ENCODE peak calls at places on chromosome 19, in four cellular contexts. U is RWPE2, A is ascending aorta, K is stomach. B is an unnamed sample.

GRCh38 chr19:19654441-19654840 is 9.0 kb downstream of the ATP13A1 start:
- DNase-seq in U (no peak), K (no peak), A (no peak), B (no peak)

GRCh38 chr19:16737909-16738308 is 18.3 kb downstream of the NWD1 start:
- DNase-seq in U (no peak), A (no peak), K (no peak), B (no peak)

GRCh38 chr19:50264483-50265186 is 61.2 kb downstream of the MYH14 start:
- DNase-seq in U (no peak), A (no peak), K (no peak), B (no peak)

GRCh38 chr19:19209372-19209771 is 2.4 kb upstream of the NCAN start:
- DNase-seq in U (no peak), K (no peak), A (no peak), B (no peak)

GRCh38 chr19:44005968-44006367 is 3.2 kb downstream of the ZNF230 start:
- DNase-seq in U (no peak), A (no peak), K (no peak), B (no peak)

GRCh38 chr19:15683411-15683810 is 10.5 kb downstream of the CYP4F12 start:
- DNase-seq in U (no peak), A (no peak), K (no peak), B (no peak)

GRCh38 chr19:901216-902092 is 8.2 kb downstream of the RNU6-9 start:
- DNase-seq in K (no peak), U (peak; percentile 52), A (no peak), B (no peak)

GRCh38 chr19:40232949-40233810 is 6.7 kb upstream of the CCNP start:
- DNase-seq in A (no peak), K (no peak), U (peak; percentile 52), B (no peak)

GRCh38 chr19:28905996-28906395 is 307.0 kb downstream of the UQCRFS1 start:
- DNase-seq in A (no peak), U (no peak), K (no peak), B (no peak)

GRCh38 chr19:5671600-5671999 is 8.7 kb downstream of the MICOS13 start:
- DNase-seq in A (no peak), K (no peak), U (no peak), B (no peak)

GRCh38 chr19:29682236-29682895 is 17.1 kb downstream of the PLEKHF1 start:
- DNase-seq in A (no peak), U (no peak), K (no peak), B (no peak)

GRCh38 chr19:38845374-38846024 is 4.3 kb downstream of the HNRNPL start:
- DNase-seq in U (no peak), K (no peak), A (no peak), B (peak; percentile 14)
- H3K4me1 ChIP-seq in U (peaks cover 17% of the 10 kb centered on the region), K (peaks cover 80% of the 10 kb centered on the region), A (peaks cover 9% of the 10 kb centered on the region), B (peaks cover 20% of the 10 kb centered on the region)

GRCh38 chr19:51372649-51373504 is at the start of gene NKG7:
- DNase-seq in K (no peak), U (no peak), A (no peak), B (peak; percentile 46)

GRCh38 chr19:51368366-51369282 is at the start of gene CLDND2:
- DNase-seq in A (no peak), U (no peak), K (no peak), B (no peak)

GRCh38 chr19:51372021-51372648 is 319 bp downstream of the NKG7 start:
- DNase-seq in K (no peak), U (no peak), A (no peak), B (no peak)

GRCh38 chr19:51370230-51370629 is 1.4 kb upstream of the CLDND2 start:
- DNase-seq in K (no peak), U (no peak), A (no peak), B (no peak)

DNA sequence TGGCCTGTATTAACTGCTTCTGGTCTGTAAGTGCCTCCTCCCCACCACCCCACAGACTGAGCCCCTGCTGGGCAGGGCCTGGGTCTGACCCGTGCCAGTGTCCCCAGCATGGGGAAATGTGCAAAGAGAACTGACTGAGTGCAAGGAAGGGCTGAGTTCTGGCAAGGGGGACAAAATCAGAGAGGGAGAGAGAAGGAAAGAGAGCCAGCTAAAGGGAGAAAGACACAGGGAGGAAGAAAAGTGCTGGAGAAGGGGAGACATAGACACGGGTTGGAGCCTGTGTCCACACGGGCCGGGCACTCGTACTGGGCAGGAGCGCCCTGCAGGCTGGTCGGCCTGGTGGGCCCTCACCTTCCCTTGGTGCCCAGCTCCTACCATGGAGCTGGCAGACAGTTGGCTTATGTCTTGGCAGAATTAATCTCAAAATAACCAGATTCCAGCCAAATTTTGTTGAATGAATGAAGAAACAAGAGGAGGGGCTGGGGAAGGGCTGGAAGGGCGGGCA is 1.2 kb downstream of the NKG7 start:
- DNase-seq in K (no peak), U (no peak), A (no peak), B (no peak)
- H3K4me3 ChIP-seq in K (peak overlapping the region; percentile 15), U (no peak overlapping the region), A (no peak overlapping the region), B (no peak overlapping the region)

GRCh38 chr19:31348416-31349159 is 648 bp downstream of the TSHZ3 start:
- DNase-seq in U (no peak), K (no peak), A (no peak), B (no peak)
- H3K4me1 ChIP-seq in U (peaks cover 2% of the 10 kb centered on the region), K (peaks cover 66% of the 10 kb centered on the region), A (peaks cover 7% of the 10 kb centered on the region), B (peaks cover 20% of the 10 kb centered on the region)

DNA sequence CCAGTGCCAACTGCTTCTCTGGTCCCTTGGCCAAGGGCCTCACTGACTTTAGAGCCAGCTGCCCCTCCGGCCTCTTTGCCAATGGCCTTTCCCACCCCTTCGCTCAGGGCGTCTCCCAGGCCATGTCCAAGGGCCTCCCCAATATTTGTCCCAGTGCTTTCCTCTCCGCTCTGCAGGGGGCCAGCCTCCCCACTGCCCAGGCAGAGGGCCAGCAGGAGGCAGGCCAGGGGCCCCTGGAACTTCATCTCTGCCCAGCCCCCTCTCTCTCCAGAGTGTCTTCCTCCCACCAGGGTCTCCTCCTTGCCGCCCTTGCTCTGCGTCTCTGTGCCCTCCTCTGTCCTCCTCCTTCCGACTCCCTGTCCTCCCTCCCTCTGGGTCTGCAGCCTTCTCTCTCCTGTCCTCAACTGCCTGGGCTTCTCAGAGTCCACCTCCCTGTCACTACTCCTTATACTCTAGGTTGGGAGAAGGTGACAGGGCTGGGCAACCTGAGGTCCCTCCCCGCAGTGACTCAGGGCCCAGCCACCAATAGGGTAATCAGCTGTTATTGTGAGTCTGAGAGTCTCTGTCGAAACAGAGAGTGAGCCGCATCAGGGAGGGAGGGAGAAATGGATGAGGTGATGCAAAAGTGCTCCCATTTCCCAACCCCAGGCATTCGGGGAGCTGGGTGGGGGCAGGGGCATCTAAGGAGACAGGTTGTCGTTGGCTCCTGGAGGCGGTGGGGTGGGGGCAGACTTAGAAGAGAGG is at the start of gene DMKN:
- DNase-seq in K (no peak), U (no peak), A (no peak), B (no peak)
- H3K4me3 ChIP-seq in K (no peak within 1 kb of the TSS), U (no peak within 1 kb of the TSS), A (no peak within 1 kb of the TSS), B (no peak within 1 kb of the TSS)

DNA sequence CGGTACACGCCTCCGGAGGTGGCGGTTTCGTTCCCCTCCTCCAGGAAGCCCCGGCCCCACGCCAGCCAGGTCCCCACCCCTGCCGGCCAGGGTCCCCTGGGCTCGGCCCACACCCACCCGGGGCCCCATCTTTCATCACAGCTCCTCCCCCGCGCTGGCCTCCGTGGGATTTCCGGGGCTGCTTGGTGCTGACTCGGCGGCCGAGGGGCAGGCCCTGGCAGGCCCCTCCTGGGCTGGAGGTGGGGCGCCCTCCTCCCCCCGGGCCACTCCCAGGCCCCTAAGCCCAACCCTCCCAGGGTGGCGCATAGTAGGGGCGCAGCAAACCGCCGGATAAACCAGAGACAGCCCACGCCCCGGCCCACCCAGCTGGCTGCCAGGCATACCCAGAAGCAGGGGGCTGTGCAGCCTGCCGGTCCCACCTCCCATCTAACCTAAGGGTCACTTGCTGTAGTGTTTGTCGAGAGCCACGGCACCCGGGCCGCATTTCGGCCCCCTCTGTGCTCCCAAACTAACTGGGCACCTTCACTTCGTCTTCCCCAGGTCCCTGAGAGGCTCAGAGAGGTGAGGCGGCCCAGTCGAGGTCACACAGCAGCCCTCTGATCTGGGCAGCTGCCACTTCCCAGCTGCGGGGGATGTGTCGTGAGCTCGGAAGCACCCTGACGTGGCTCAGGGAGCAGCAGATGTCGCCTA is 6.6 kb downstream of the ZBTB7A start:
- DNase-seq in A (no peak), K (peak; percentile 73), U (peak; percentile 83), B (peak; percentile 94)
- H3K4me1 ChIP-seq in A (peaks cover 46% of the 10 kb centered on the region), K (peaks cover 88% of the 10 kb centered on the region), U (peaks cover 19% of the 10 kb centered on the region), B (peaks cover 71% of the 10 kb centered on the region)

GRCh38 chr19:45528149-45528743 is 21.0 kb downstream of the VASP start:
- DNase-seq in A (no peak), K (no peak), U (peak; percentile 95), B (peak; percentile 53)
- H3K4me3 ChIP-seq in A (peak overlapping the region; percentile 14), K (peak overlapping the region; percentile 39), U (peak overlapping the region; percentile 34), B (no peak overlapping the region)

GRCh38 chr19:10353793-10354391 is 14.5 kb upstream of the ICAM3 start:
- DNase-seq in U (peak; percentile 67), A (no peak), K (no peak), B (no peak)
- H3K4me1 ChIP-seq in U (no peaks in the 10 kb centered on the region), A (no peaks in the 10 kb centered on the region), K (peaks cover 8% of the 10 kb centered on the region), B (no peaks in the 10 kb centered on the region)

DNA sequence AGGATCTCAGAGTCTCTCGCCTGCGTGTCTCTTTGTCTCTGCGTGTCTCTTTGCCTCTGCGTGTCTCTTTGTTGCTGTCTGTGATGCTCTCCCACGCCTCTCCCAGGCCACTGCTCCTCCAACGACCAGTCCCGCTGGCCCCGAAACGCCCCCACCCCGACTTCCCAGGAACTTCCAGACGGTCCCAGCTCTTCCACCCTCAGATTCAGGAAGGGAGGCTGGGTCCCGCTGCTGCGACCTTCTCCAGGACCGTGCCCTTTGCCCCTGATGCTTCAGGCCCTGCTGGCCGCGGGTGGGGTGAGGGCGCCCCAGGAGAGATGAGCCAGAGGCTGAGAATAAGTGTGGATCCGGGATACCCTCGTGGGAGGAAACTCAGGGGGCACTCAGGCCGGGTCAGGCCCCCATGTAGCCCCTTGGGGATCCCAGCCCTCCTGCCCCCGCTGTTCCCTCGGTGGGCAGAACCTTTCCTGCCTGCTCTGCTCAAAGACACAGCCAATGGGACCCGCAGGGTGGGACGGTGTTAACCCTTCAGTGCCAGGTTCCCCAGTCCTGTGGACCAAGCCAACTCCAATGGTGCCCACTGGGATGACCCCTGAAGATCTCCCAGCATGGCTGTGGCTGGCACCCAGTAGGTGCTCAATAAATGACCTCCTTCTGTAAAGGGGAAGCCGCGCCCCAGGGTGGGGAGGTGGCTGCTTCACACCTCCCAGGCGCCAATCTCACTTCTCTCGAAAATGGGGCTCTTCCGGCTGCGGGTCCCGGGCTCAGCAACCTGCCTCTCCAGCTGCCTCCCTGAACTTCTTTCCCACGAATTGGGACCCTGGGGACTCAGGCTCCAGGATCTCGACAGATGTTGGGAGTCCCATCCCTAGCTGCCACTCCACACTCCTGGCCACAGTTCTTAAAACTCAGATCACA is 1.5 kb upstream of the S1PR5 start:
- DNase-seq in A (no peak), K (no peak), U (no peak), B (no peak)
- H3K4me3 ChIP-seq in A (peak overlapping the region; percentile 53), K (no peak overlapping the region), U (no peak overlapping the region), B (no peak overlapping the region)

B was measured in mucosa of descending colon.